ENCODE peak calls at places on chromosome 13, in five cellular contexts. S, N, V, E and U are unnamed samples.

GRCh38 chr13:50463662-50464061 is 379.8 kb downstream of the DLEU7 start:
- DNase-seq in E (no peak), V (no peak), N (no peak), S (no peak), U (no peak)

GRCh38 chr13:36680918-36681317 is 7.1 kb downstream of the SERTM1 start:
- DNase-seq in V (no peak), S (no peak), E (no peak), N (peak; percentile 7), U (no peak)

GRCh38 chr13:40477623-40478608 is 188.5 kb downstream of the FOXO1 start:
- DNase-seq in S (no peak), E (no peak), N (no peak), V (no peak), U (no peak)

GRCh38 chr13:114099191-114099590 is 33.2 kb downstream of the RASA3 start:
- DNase-seq in E (no peak), N (peak; percentile 95), V (no peak), S (no peak), U (peak; percentile 55)

GRCh38 chr13:75512253-75512652 is 25.4 kb downstream of the COMMD6 start:
- DNase-seq in S (peak; percentile 15), E (no peak), N (peak; percentile 33), V (no peak), U (peak; percentile 74)

GRCh38 chr13:113045214-113046007 is 60.2 kb upstream of the F7 start:
- DNase-seq in E (no peak), S (no peak), V (no peak), N (no peak), U (no peak)

GRCh38 chr13:113962975-113963374 is 10.9 kb downstream of the C13orf46 start:
- DNase-seq in V (no peak), E (no peak), N (no peak), S (no peak), U (no peak)

GRCh38 chr13:50693755-50694154 is 149.7 kb downstream of the DLEU7 start:
- DNase-seq in V (no peak), N (peak; percentile 76), E (no peak), S (no peak), U (no peak)

GRCh38 chr13:73169971-73170370 is 111.2 kb downstream of the KLF5 start:
- DNase-seq in E (no peak), S (no peak), N (no peak), V (no peak), U (peak; percentile 5)

GRCh38 chr13:88000239-88000638 is 329.1 kb downstream of the SLITRK5 start:
- DNase-seq in E (no peak), S (no peak), N (peak; percentile 32), V (no peak), U (no peak)

GRCh38 chr13:64684685-64685431 is 2545.3 kb downstream of the PCDH9 start:
- DNase-seq in E (no peak), S (no peak), N (peak; percentile 8), V (no peak), U (no peak)

GRCh38 chr13:76808927-76809326 is 77.3 kb downstream of the KCTD12 start:
- DNase-seq in S (no peak), E (no peak), V (no peak), N (no peak), U (no peak)

GRCh38 chr13:91141619-91142061 is 205.8 kb upstream of the MIR17HG start:
- DNase-seq in E (no peak), S (no peak), N (no peak), V (no peak), U (no peak)

GRCh38 chr13:26499209-26499601 is 58.3 kb upstream of the WASF3 start:
- DNase-seq in V (peak; percentile 51), S (no peak), E (no peak), N (no peak), U (no peak)

GRCh38 chr13:51532736-51533197 is 51.5 kb upstream of the WDFY2 start:
- DNase-seq in N (no peak), E (no peak), S (no peak), V (no peak), U (no peak)

GRCh38 chr13:114009590-114010400 is 35.9 kb upstream of the C13orf46 start:
- DNase-seq in E (no peak), S (no peak), N (no peak), V (no peak), U (no peak)

GRCh38 chr13:28100149-28101121 is at the start of gene FLT3:
- DNase-seq in E (no peak), N (peak; percentile 5), V (peak; percentile 57), S (peak; percentile 68), U (peak; percentile 79)

GRCh38 chr13:52744842-52745241 is 5.2 kb upstream of the CNMD start:
- DNase-seq in S (no peak), N (no peak), E (no peak), V (no peak), U (no peak)

GRCh38 chr13:41587490-41587889 is 130.1 kb downstream of the RGCC start:
- DNase-seq in V (no peak), N (no peak), S (peak; percentile 4), E (peak; percentile 18), U (no peak)
- TF ChIP-seq CTCF in V (no peak), N (no peak), S (no peak), E (peak; percentile 26), U (no peak)

GRCh38 chr13:20305587-20305986 is 73.5 kb upstream of the GJB6 start:
- DNase-seq in V (no peak), N (no peak), E (no peak), S (no peak), U (no peak)
- TF ChIP-seq CTCF in V (no peak), N (no peak), E (no peak), S (no peak), U (no peak)

GRCh38 chr13:105979586-105979985 is 555.9 kb downstream of the EFNB2 start:
- DNase-seq in E (no peak), V (peak; percentile 87), S (no peak), N (peak; percentile 13), U (no peak)

GRCh38 chr13:105984236-105984635 is 551.2 kb downstream of the EFNB2 start:
- DNase-seq in E (no peak), V (no peak), N (no peak), S (no peak), U (no peak)

GRCh38 chr13:105979131-105979530 is 556.3 kb downstream of the EFNB2 start:
- DNase-seq in V (peak; percentile 41), N (no peak), E (no peak), S (no peak), U (no peak)

DNA sequence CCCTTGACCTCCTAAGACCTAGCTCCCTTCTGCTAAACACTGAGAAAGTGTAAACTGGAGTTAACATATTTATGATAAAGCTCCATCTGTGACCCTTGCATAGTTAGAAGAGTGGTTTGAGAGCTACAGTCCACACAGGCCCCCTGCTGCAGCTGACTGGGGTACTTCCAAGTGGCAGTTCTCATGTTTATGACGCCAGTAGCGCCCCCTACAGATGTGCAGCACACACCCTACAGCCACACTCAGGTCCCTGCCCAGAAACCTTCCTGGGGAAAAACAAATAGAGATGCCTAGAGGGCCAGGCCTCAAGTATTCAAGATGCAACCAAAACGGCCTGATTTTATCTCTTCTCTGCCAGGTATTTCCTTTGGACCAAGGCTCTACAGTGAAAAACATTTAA is 553.2 kb downstream of the EFNB2 start:
- DNase-seq in N (no peak), V (no peak), E (no peak), S (no peak), U (no peak)
- TF ChIP-seq CTCF in N (no peak), V (no peak), E (no peak), S (no peak), U (no peak)

GRCh38 chr13:109818136-109818535 is 31.8 kb upstream of the IRS2 start:
- DNase-seq in E (no peak), V (no peak), N (peak; percentile 47), S (no peak), U (no peak)
- TF ChIP-seq CTCF in E (no peak), V (no peak), N (no peak), S (no peak), U (no peak)